ENCODE peak calls at places on chromosomes 6 and 20, in five cellular contexts. P, T, K, N and S are unnamed samples.

GRCh38 chr6:4351857-4352669 is 216.7 kb upstream of the ECI2 start:
- DNase-seq in N (no peak), T (peak), P (peak), K (peak), S (peak)

GRCh38 chr20:62736407-62737071 is 27.9 kb downstream of the NTSR1 start:
- DNase-seq in N (no peak), K (no peak), T (no peak), P (no peak), S (no peak)

GRCh38 chr6:99341862-99342455 is 7.5 kb downstream of the FAXC start:
- DNase-seq in P (no peak), K (no peak), N (no peak), T (no peak), S (no peak)

GRCh38 chr6:137218473-137218916 is 690 bp downstream of the IFNGR1 start:
- DNase-seq in N (peak), T (peak), P (peak), K (peak), S (peak)

GRCh38 chr20:19786311-19786710 is 28.3 kb downstream of the RIN2 start:
- DNase-seq in P (peak), K (peak), T (peak), N (no peak), S (no peak)

GRCh38 chr20:62321521-62321948 is 18.7 kb downstream of the ADRM1 start:
- DNase-seq in K (no peak), P (no peak), T (no peak), N (no peak), S (no peak)

GRCh38 chr20:5945963-5946362 is 4.4 kb downstream of the TRMT6 start:
- DNase-seq in P (no peak), K (peak), N (no peak), T (no peak), S (no peak)

GRCh38 chr6:165988757-165989456 is 178.7 kb downstream of the TBXT start:
- DNase-seq in P (no peak), N (no peak), T (peak), K (no peak), S (no peak)

GRCh38 chr6:41706876-41707564 is 28.4 kb downstream of the TFEB start:
- DNase-seq in N (no peak), P (peak), K (peak), T (peak), S (peak)

GRCh38 chr20:25319241-25320034 is 71.2 kb downstream of the ABHD12 start:
- DNase-seq in T (peak), K (no peak), N (no peak), P (no peak), S (no peak)

GRCh38 chr6:111522393-111523020 is 39.5 kb upstream of the REV3L start:
- DNase-seq in T (no peak), P (no peak), N (no peak), K (no peak), S (no peak)

GRCh38 chr6:15441215-15441868 is 195.5 kb downstream of the JARID2 start:
- DNase-seq in K (peak), T (no peak), N (peak), P (peak), S (no peak)

GRCh38 chr6:4559281-4559875 is 216.8 kb upstream of the CDYL start:
- DNase-seq in T (no peak), N (no peak), K (no peak), P (no peak), S (no peak)

GRCh38 chr6:166439366-166440091 is 56.8 kb upstream of the MPC1 start:
- DNase-seq in P (peak), T (no peak), K (no peak), N (no peak), S (no peak)

GRCh38 chr6:121183742-121184141 is 150.5 kb downstream of the TBC1D32 start:
- DNase-seq in K (no peak), T (no peak), N (no peak), P (no peak), S (no peak)

GRCh38 chr6:143183735-143184134 is 123.0 kb downstream of the AIG1 start:
- DNase-seq in N (no peak), P (no peak), T (no peak), K (no peak), S (no peak)

GRCh38 chr20:54002741-54003140 is 67.7 kb downstream of the BCAS1 start:
- DNase-seq in T (no peak), N (no peak), P (no peak), K (no peak), S (no peak)

GRCh38 chr20:63968928-63969760 is 586 bp downstream of the ZNF512B start:
- DNase-seq in T (peak), P (peak), N (no peak), K (no peak), S (peak)

GRCh38 chr6:24740861-24741260 is 21.9 kb upstream of the C6orf62 start:
- DNase-seq in N (no peak), T (no peak), P (no peak), K (peak), S (no peak)

GRCh38 chr6:166715065-166715464 is 88.0 kb upstream of the RPS6KA2 start:
- DNase-seq in P (no peak), N (no peak), K (no peak), T (no peak), S (no peak)

GRCh38 chr6:29999426-29999825 is 57.1 kb downstream of the HLA-A start:
- DNase-seq in N (no peak), T (no peak), P (no peak), K (no peak), S (no peak)

GRCh38 chr6:41009669-41010068 is 29.4 kb downstream of the UNC5CL start:
- DNase-seq in K (no peak), P (no peak), N (no peak), T (no peak), S (no peak)

GRCh38 chr20:53646550-53646949 is 52.9 kb upstream of the ZNF217 start:
- DNase-seq in P (no peak), K (no peak), T (no peak), N (no peak), S (no peak)

GRCh38 chr20:50415516-50416268 is 94.5 kb upstream of the PTPN1 start:
- DNase-seq in P (peak), K (peak), T (peak), N (no peak), S (peak)

GRCh38 chr6:55980627-55981211 is 105.3 kb upstream of the BMP5 start:
- DNase-seq in N (peak), P (peak), K (peak), T (no peak), S (no peak)

GRCh38 chr6:105019285-105019684 is 62.4 kb downstream of the LIN28B start:
- DNase-seq in T (no peak), N (no peak), P (no peak), K (no peak), S (no peak)

GRCh38 chr6:105024803-105025202 is 67.9 kb downstream of the LIN28B start:
- DNase-seq in P (no peak), N (no peak), K (no peak), T (no peak), S (no peak)

GRCh38 chr6:105021399-105021798 is 64.5 kb downstream of the LIN28B start:
- DNase-seq in N (no peak), K (no peak), P (no peak), T (no peak), S (no peak)

GRCh38 chr6:105022416-105022815 is 65.5 kb downstream of the LIN28B start:
- DNase-seq in P (no peak), K (no peak), T (no peak), N (no peak), S (no peak)
- H3K27ac ChIP-seq in P (no peak), K (no peak), T (no peak), N (peak), S (no peak)

GRCh38 chr6:159043986-159044385 is 805 bp downstream of the TAGAP start:
- DNase-seq in N (no peak), K (no peak), P (no peak), T (no peak), S (no peak)

GRCh38 chr6:159042003-159042823 is 2.6 kb downstream of the TAGAP start:
- DNase-seq in N (peak), K (peak), T (peak), P (peak), S (no peak)

GRCh38 chr6:159043236-159043635 is 1.6 kb downstream of the TAGAP start:
- DNase-seq in P (no peak), K (no peak), T (no peak), N (no peak), S (no peak)

GRCh38 chr6:159041181-159041580 is 3.6 kb downstream of the TAGAP start:
- DNase-seq in P (no peak), K (no peak), N (no peak), T (no peak), S (no peak)

GRCh38 chr6:159042824-159043181 is 2.0 kb downstream of the TAGAP start:
- DNase-seq in T (no peak), P (no peak), K (no peak), N (no peak), S (no peak)
- H3K27ac ChIP-seq in T (peak), P (peak), K (no peak), N (no peak), S (no peak)

DNA sequence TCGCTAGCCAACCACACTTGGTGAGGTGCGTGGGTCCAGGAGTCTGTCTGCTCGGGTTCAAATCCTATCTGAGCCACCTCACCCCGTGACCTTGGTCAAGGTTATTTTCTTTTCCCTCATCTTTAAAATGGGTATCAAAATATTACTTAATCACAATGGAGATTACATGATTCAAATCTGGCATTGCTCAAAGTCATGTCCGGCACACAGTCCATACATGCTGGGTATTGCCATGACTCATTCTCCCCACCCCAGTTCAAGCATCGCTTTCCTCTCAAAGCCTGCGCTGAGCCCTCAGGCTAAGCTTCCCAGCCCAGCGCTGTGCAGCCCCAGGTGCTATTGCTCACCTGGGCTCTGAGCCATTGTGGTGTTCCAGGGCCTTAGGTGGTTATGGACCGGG is 27.1 kb downstream of the WRNIP1 start:
- DNase-seq in N (no peak), T (no peak), P (no peak), K (peak), S (no peak)
- H3K27ac ChIP-seq in N (no peak), T (peak), P (peak), K (peak), S (peak)

GRCh38 chr20:48785801-48786200 is 42.0 kb downstream of the PREX1 start:
- DNase-seq in N (no peak), K (no peak), T (no peak), P (no peak), S (no peak)
- H3K27ac ChIP-seq in N (no peak), K (no peak), T (no peak), P (no peak), S (no peak)